ENCODE peak calls at places on chromosomes 13 and 19, in seven cellular contexts. A, M, S, C, E, U and Z are unnamed samples.

GRCh38 chr13:73090116-73090811 is 31.5 kb downstream of the KLF5 start:
- DNase-seq in S (peak), M (no peak), U (no peak), E (peak), A (no peak), C (peak), Z (no peak)

GRCh38 chr19:13309853-13310252 is 159.6 kb downstream of the IER2 start:
- DNase-seq in U (no peak), C (no peak), S (no peak), A (no peak), M (no peak), E (no peak), Z (no peak)

GRCh38 chr13:31011193-31011860 is 78.9 kb downstream of the TEX26 start:
- DNase-seq in M (no peak), U (no peak), E (no peak), S (no peak), A (no peak), C (peak), Z (no peak)

GRCh38 chr13:24005711-24006281 is 108.5 kb upstream of the C1QTNF9B start:
- DNase-seq in A (peak), C (no peak), M (peak), E (no peak), S (no peak), U (no peak), Z (peak)

GRCh38 chr13:49587311-49587847 is 2.0 kb upstream of the RCBTB1 start:
- DNase-seq in U (no peak), C (no peak), S (no peak), E (peak), M (no peak), A (no peak), Z (no peak)

GRCh38 chr13:113655358-113656014 is 2.5 kb downstream of the ATP4B start:
- DNase-seq in A (no peak), M (no peak), S (no peak), U (peak), C (no peak), E (no peak), Z (no peak)

GRCh38 chr19:48510421-48511268 is 990 bp downstream of the LMTK3 start:
- DNase-seq in S (no peak), A (no peak), M (peak), C (peak), U (no peak), E (no peak), Z (peak)

GRCh38 chr13:20699715-20700114 is 3.8 kb upstream of the IL17D start:
- DNase-seq in M (no peak), S (no peak), U (no peak), C (no peak), E (no peak), A (no peak), Z (no peak)

GRCh38 chr13:30934381-30934780 is 1.9 kb downstream of the TEX26 start:
- DNase-seq in M (no peak), S (no peak), A (no peak), U (no peak), E (no peak), C (no peak), Z (no peak)

GRCh38 chr13:26653310-26653709 is 95.8 kb downstream of the WASF3 start:
- DNase-seq in M (no peak), U (no peak), C (no peak), S (peak), A (no peak), E (peak), Z (no peak)

GRCh38 chr19:44653977-44654784 is 10.5 kb downstream of the PVR start:
- DNase-seq in U (peak), M (peak), A (peak), E (peak), C (peak), S (peak), Z (peak)

GRCh38 chr19:17358395-17358794 is 18.7 kb downstream of the PLVAP start:
- DNase-seq in U (peak), E (no peak), A (no peak), C (no peak), M (no peak), S (no peak), Z (no peak)

GRCh38 chr19:7360393-7360984 is 11.8 kb downstream of the ARHGEF18 start:
- DNase-seq in M (no peak), A (no peak), U (no peak), E (no peak), S (no peak), C (no peak), Z (no peak)

GRCh38 chr19:18291590-18292459 is 10.4 kb upstream of the JUND start:
- DNase-seq in E (peak), A (no peak), C (peak), M (peak), U (peak), S (peak), Z (peak)

GRCh38 chr19:13092206-13092605 is 10.5 kb downstream of the LYL1 start:
- DNase-seq in A (no peak), U (no peak), M (no peak), C (no peak), S (no peak), E (no peak), Z (no peak)

GRCh38 chr19:3150739-3151329 is 15.0 kb downstream of the GNA15 start:
- DNase-seq in S (no peak), A (no peak), U (no peak), E (no peak), C (no peak), M (no peak), Z (no peak)

GRCh38 chr19:47229674-47230121 is 1.3 kb downstream of the BBC3 start:
- DNase-seq in A (no peak), S (peak), M (no peak), C (no peak), U (no peak), E (no peak), Z (peak)

GRCh38 chr19:48768989-48769713 is 13.8 kb downstream of the FGF21 start:
- DNase-seq in M (no peak), C (no peak), E (no peak), U (no peak), S (no peak), A (no peak), Z (no peak)

GRCh38 chr13:26476744-26477129 is 80.7 kb upstream of the WASF3 start:
- DNase-seq in C (no peak), M (no peak), A (no peak), E (no peak), U (no peak), S (no peak), Z (no peak)

GRCh38 chr13:88429862-88430261 is 758.7 kb downstream of the SLITRK5 start:
- DNase-seq in S (no peak), M (no peak), C (no peak), U (no peak), A (no peak), E (no peak), Z (no peak)

GRCh38 chr13:84870190-84870589 is 929.0 kb downstream of the SLITRK6 start:
- DNase-seq in C (peak), A (no peak), M (no peak), U (no peak), S (no peak), E (no peak), Z (no peak)

GRCh38 chr13:113602291-113602970 is 17.9 kb downstream of the TFDP1 start:
- DNase-seq in A (no peak), C (no peak), E (no peak), M (no peak), S (no peak), U (no peak), Z (no peak)

GRCh38 chr19:34432797-34433196 is 4.6 kb downstream of the UBA2 start:
- DNase-seq in A (no peak), E (no peak), U (peak), S (peak), M (no peak), C (no peak), Z (no peak)

GRCh38 chr19:17965370-17966114 is 1.4 kb upstream of the KCNN1 start:
- DNase-seq in A (no peak), E (no peak), C (peak), S (no peak), M (no peak), U (no peak), Z (no peak)

GRCh38 chr13:98741741-98742435 is 10.6 kb downstream of the SLC15A1 start:
- DNase-seq in M (no peak), C (no peak), U (no peak), E (no peak), A (no peak), S (peak), Z (no peak)

GRCh38 chr13:44141213-44141724 is 232.4 kb upstream of the SERP2 start:
- DNase-seq in E (peak), U (no peak), A (no peak), C (peak), S (peak), M (peak), Z (peak)

GRCh38 chr13:44142911-44143665 is 230.5 kb upstream of the SERP2 start:
- DNase-seq in S (no peak), M (no peak), E (peak), A (no peak), U (no peak), C (no peak), Z (no peak)

GRCh38 chr13:44142540-44142867 is 231.1 kb upstream of the SERP2 start:
- DNase-seq in U (no peak), M (no peak), A (no peak), C (no peak), E (no peak), S (no peak), Z (no peak)

GRCh38 chr13:44140146-44140545 is 233.5 kb upstream of the SERP2 start:
- DNase-seq in U (no peak), A (no peak), E (no peak), S (no peak), C (no peak), M (no peak), Z (no peak)

GRCh38 chr13:44141725-44142539 is 231.7 kb upstream of the SERP2 start:
- DNase-seq in M (peak), U (peak), E (peak), C (peak), A (peak), S (peak), Z (peak)
- TF ChIP-seq CTCF in M (no peak), U (peak), E (no peak), C (no peak), A (no peak), S (no peak), Z (no peak)

GRCh38 chr19:43305642-43306041 is 36.3 kb upstream of the PSG9 start:
- DNase-seq in A (no peak), C (no peak), S (no peak), M (no peak), E (no peak), U (no peak), Z (no peak)
- TF ChIP-seq CTCF in A (no peak), C (no peak), S (peak), M (no peak), E (no peak), U (no peak), Z (no peak)

GRCh38 chr13:79483302-79483701 is 2.3 kb downstream of the NDFIP2 start:
- DNase-seq in A (no peak), S (peak), C (no peak), U (no peak), E (peak), M (no peak), Z (no peak)
- TF ChIP-seq CTCF in A (no peak), S (no peak), C (no peak), U (no peak), E (no peak), M (no peak), Z (no peak)

DNA sequence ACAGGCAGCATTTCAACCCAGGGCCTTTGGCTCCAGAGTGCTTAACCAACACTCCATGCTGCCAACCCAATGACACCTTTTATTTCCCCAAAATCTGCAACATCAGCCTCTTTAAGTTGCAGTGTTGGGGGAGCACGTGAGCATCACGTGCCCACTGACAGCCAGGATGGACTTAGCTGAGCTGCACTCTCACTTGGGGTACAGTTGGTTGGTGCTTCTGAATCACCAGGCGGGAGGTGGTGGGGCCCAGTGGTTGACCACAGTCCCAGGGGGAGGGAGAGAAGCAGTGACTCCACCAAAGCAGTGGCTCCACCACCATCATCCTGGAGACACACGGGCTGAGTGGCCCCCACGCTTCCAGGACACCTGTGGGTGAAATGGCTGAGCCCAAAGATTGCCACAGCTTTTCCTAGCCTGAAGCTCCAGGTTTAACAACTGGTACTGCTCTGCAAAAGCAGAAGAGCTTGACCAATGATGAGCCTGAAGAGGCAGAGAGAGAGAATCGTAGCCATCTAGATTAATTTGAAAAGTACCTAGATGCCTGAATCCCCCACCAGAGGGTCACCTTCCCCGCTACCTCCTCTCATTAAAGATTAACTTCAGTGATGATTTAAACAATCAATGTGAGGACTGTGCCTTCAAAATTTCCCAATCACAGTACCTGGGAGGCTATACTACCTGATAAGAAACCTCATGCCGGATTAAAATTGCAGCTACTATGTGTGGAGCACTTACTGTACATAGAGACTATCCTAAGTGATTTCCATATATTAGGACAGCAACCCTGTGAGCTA is 193.8 kb downstream of the FOXO1 start:
- DNase-seq in C (no peak), M (no peak), S (no peak), A (no peak), U (no peak), E (no peak), Z (no peak)
- TF ChIP-seq CTCF in C (no peak), M (no peak), S (no peak), A (no peak), U (no peak), E (no peak), Z (no peak)

DNA sequence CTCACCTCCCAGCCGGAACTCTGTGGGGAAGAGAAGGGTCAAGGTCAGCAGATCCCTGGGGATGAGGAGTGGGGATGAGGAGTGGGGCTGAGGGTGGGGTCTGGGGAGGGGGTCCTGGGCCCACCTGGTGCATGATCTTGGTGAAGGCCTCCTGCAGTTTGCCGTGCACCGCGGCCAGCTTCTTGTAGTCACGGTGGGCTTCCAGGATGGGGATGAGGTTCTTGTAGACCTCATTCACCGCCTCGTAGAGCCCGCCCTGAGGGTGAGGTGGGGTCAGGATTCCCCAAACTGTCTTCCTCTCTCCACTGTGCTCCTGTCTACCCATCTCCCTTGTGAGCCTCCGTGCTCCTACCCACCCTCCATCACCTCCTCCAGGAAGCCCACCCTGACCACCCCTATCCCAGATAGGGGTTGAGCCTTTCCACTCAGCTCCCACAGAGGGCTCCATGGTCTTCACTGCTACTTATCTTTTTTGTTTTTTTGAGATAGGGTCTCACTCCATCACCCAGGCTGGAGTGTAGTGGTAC is 6.8 kb upstream of the KANK2 start:
- DNase-seq in E (no peak), U (no peak), M (no peak), S (no peak), C (no peak), A (no peak), Z (no peak)
- TF ChIP-seq CTCF in E (no peak), U (no peak), M (no peak), S (no peak), C (no peak), A (no peak), Z (no peak)

GRCh38 chr13:75393839-75394238 is 88.1 kb downstream of the TBC1D4 start:
- DNase-seq in U (no peak), M (no peak), A (no peak), E (no peak), S (peak), C (no peak), Z (no peak)
- TF ChIP-seq CTCF in U (no peak), M (no peak), A (no peak), E (no peak), S (no peak), C (no peak), Z (no peak)

GRCh38 chr19:1081301-1082164 is 13.6 kb downstream of the POLR2E start:
- DNase-seq in E (no peak), A (no peak), U (no peak), S (no peak), M (no peak), C (no peak), Z (no peak)
- TF ChIP-seq CTCF in E (no peak), A (no peak), U (no peak), S (no peak), M (no peak), C (no peak), Z (no peak)